ENCODE peak calls at places on chromosomes 13 and 19, in seven cellular contexts. R is activated CD8-positive, alpha-beta memory T cell treated with anti-CD3 and anti-CD28 coated beads for 4 hours; Q is activated CD4-positive, CD25-positive, alpha-beta regulatory T cell treated with anti-CD3 and anti-CD28 coated beads, Interleukin-2, amount 50 U/mL, for 72 hours; G is mucosa of gallbladder; E is EL; N is MCF 10A; V is stimulated activated CD4-positive, alpha-beta T cell treated with anti-CD3 and anti-CD28 coated beads, Interleukin-15, amount 100 ng/mL, for 48 hours. T is an unnamed sample.
A peak's percentile ranks its signal among the peaks of the same experiment; 100 is the strongest.

GRCh38 chr13:50788551-50788950 is 54.9 kb downstream of the DLEU7 start:
- DNase-seq in R (no peak), Q (no peak), G (no peak), E (peak; percentile 25), N (no peak), V (no peak), T (no peak)

GRCh38 chr19:4937060-4937459 is 27.8 kb downstream of the UHRF1 start:
- DNase-seq in R (no peak), Q (no peak), G (no peak), E (no peak), N (no peak), V (no peak), T (no peak)

GRCh38 chr19:33462112-33462726 is 59.4 kb downstream of the PEPD start:
- DNase-seq in R (no peak), Q (no peak), G (no peak), E (no peak), N (no peak), V (no peak), T (no peak)

GRCh38 chr13:79482271-79482970 is 1.5 kb downstream of the NDFIP2 start:
- DNase-seq in R (no peak), Q (no peak), G (no peak), E (peak; percentile 31), N (no peak), V (no peak), T (no peak)

GRCh38 chr19:34534206-34534605 is 52.6 kb downstream of the WTIP start:
- DNase-seq in R (no peak), Q (no peak), G (no peak), E (no peak), N (no peak), V (no peak), T (no peak)

GRCh38 chr13:38641164-38641948 is 45.5 kb upstream of the FREM2 start:
- DNase-seq in R (no peak), Q (no peak), G (no peak), E (no peak), N (peak; percentile 6), V (no peak), T (peak; percentile 22)

GRCh38 chr13:32228330-32229041 is 86.7 kb downstream of the ZAR1L start:
- DNase-seq in R (no peak), Q (no peak), G (no peak), E (peak; percentile 26), N (peak; percentile 35), V (no peak), T (peak; percentile 36)

GRCh38 chr13:24910502-24911134 is 146.6 kb downstream of the RNF17 start:
- DNase-seq in R (no peak), Q (no peak), G (no peak), E (peak; percentile 9), N (no peak), V (no peak), T (no peak)

GRCh38 chr13:94464771-94465170 is 14.7 kb downstream of the DCT start:
- DNase-seq in R (no peak), Q (no peak), G (no peak), E (no peak), N (no peak), V (peak; percentile 21), T (no peak)

GRCh38 chr13:114070098-114070799 is 62.2 kb downstream of the RASA3 start:
- DNase-seq in R (no peak), Q (peak; percentile 16), G (no peak), E (no peak), N (no peak), V (no peak), T (no peak)

GRCh38 chr13:103101902-103102301 is 35.7 kb upstream of the SLC10A2 start:
- DNase-seq in R (no peak), Q (no peak), G (no peak), E (no peak), N (no peak), V (no peak), T (no peak)

GRCh38 chr19:1293782-1294621 is 8.3 kb downstream of the EFNA2 start:
- DNase-seq in R (no peak), Q (no peak), G (no peak), E (no peak), N (no peak), V (no peak), T (no peak)